ENCODE peak calls at places on chromosome 1, in nine cellular contexts. N is GM06990, P is heart left ventricle, Q is coronary artery, O is HAP-1, V is heart right ventricle, Y is astrocyte of the spinal cord, A is fibroblast of pulmonary artery, F is brain microvascular endothelial cell. D is an unnamed sample.

GRCh38 chr1:46613661-46614603 is 2.7 kb downstream of the MOB3C start:
- DNase-seq in N (peak), P (peak), Q (peak), O (peak), V (peak), Y (peak), A (peak), F (peak), D (peak)

GRCh38 chr1:67937651-67938050 is 104.4 kb upstream of the GNG12 start:
- DNase-seq in N (no peak), P (no peak), Q (no peak), O (no peak), V (no peak), Y (no peak), A (peak), F (peak), D (no peak)

GRCh38 chr1:11550664-11551283 is 71.8 kb downstream of the DISP3 start:
- DNase-seq in N (no peak), P (peak), Q (no peak), O (peak), V (peak), Y (peak), A (peak), F (peak), D (no peak)

GRCh38 chr1:41348394-41348793 is 12.8 kb upstream of the FOXO6 start:
- DNase-seq in N (no peak), P (no peak), Q (peak), O (no peak), V (no peak), Y (no peak), A (no peak), F (no peak), D (no peak)

GRCh38 chr1:163072658-163073057 is 3.5 kb downstream of the RGS4 start:
- DNase-seq in N (no peak), P (no peak), Q (no peak), O (no peak), V (no peak), Y (peak), A (peak), F (no peak), D (no peak)

GRCh38 chr1:162922196-162922595 is 61.2 kb upstream of the CCDC190 start:
- DNase-seq in N (no peak), P (no peak), Q (no peak), O (no peak), V (no peak), Y (no peak), A (no peak), F (no peak), D (no peak)

GRCh38 chr1:93908394-93909145 is 660 bp downstream of the GCLM start:
- DNase-seq in N (peak), P (peak), Q (peak), O (peak), V (peak), Y (no peak), A (no peak), F (no peak), D (peak)

GRCh38 chr1:43206721-43207228 is 34.6 kb downstream of the CFAP57 start:
- DNase-seq in N (no peak), P (peak), Q (no peak), O (peak), V (peak), Y (peak), A (peak), F (peak), D (no peak)

GRCh38 chr1:167161762-167162161 is 58.9 kb upstream of the POU2F1 start:
- DNase-seq in N (no peak), P (no peak), Q (no peak), O (no peak), V (no peak), Y (no peak), A (no peak), F (no peak), D (no peak)

GRCh38 chr1:165954940-165955339 is 127.5 kb downstream of the UCK2 start:
- DNase-seq in N (no peak), P (peak), Q (no peak), O (no peak), V (no peak), Y (peak), A (peak), F (peak), D (no peak)

GRCh38 chr1:186960866-186961265 is 132.1 kb downstream of the PLA2G4A start:
- DNase-seq in N (no peak), P (no peak), Q (no peak), O (no peak), V (no peak), Y (no peak), A (peak), F (no peak), D (no peak)

GRCh38 chr1:96641292-96641691 is 80.3 kb upstream of the PTBP2 start:
- DNase-seq in N (no peak), P (no peak), Q (no peak), O (no peak), V (no peak), Y (no peak), A (peak), F (no peak), D (no peak)

GRCh38 chr1:21552715-21553114 is 43.5 kb downstream of the ALPL start:
- DNase-seq in N (no peak), P (no peak), Q (no peak), O (no peak), V (no peak), Y (peak), A (peak), F (peak), D (no peak)

GRCh38 chr1:29485096-29485925 is 249.0 kb downstream of the PTPRU start:
- DNase-seq in N (no peak), P (no peak), Q (peak), O (no peak), V (no peak), Y (no peak), A (no peak), F (no peak), D (no peak)

GRCh38 chr1:85692730-85693314 is 15.4 kb downstream of the ZNHIT6 start:
- DNase-seq in N (no peak), P (no peak), Q (no peak), O (no peak), V (no peak), Y (peak), A (peak), F (peak), D (no peak)

GRCh38 chr1:160078392-160079195 is 2.7 kb upstream of the KCNJ9 start:
- DNase-seq in N (peak), P (no peak), Q (no peak), O (peak), V (no peak), Y (no peak), A (peak), F (peak), D (peak)

GRCh38 chr1:202624781-202625108 is 85.5 kb downstream of the SYT2 start:
- DNase-seq in N (no peak), P (no peak), Q (no peak), O (no peak), V (no peak), Y (no peak), A (no peak), F (no peak), D (no peak)

GRCh38 chr1:18907914-18908845 is 5.8 kb upstream of the ALDH4A1 start:
- DNase-seq in N (no peak), P (no peak), Q (no peak), O (no peak), V (no peak), Y (no peak), A (no peak), F (no peak), D (no peak)

GRCh38 chr1:55071477-55071876 is 32.1 kb downstream of the PCSK9 start:
- DNase-seq in N (no peak), P (no peak), Q (no peak), O (peak), V (no peak), Y (peak), A (peak), F (peak), D (no peak)

GRCh38 chr1:155073377-155074272 is 5.0 kb upstream of the EFNA3 start:
- DNase-seq in N (no peak), P (no peak), Q (no peak), O (no peak), V (no peak), Y (no peak), A (no peak), F (no peak), D (no peak)

GRCh38 chr1:186440584-186440983 is 20.3 kb downstream of the PDC start:
- DNase-seq in N (no peak), P (no peak), Q (no peak), O (no peak), V (no peak), Y (peak), A (no peak), F (no peak), D (no peak)

GRCh38 chr1:155591770-155592169 is 18.2 kb upstream of the MSTO1 start:
- DNase-seq in N (no peak), P (no peak), Q (no peak), O (peak), V (no peak), Y (peak), A (peak), F (peak), D (peak)

GRCh38 chr1:169860187-169860586 is 33.5 kb downstream of the SCYL3 start:
- DNase-seq in N (no peak), P (no peak), Q (no peak), O (no peak), V (no peak), Y (no peak), A (no peak), F (no peak), D (no peak)

GRCh38 chr1:182259229-182259872 is 132.2 kb downstream of the GLUL start:
- DNase-seq in N (peak), P (peak), Q (no peak), O (no peak), V (no peak), Y (peak), A (peak), F (no peak), D (peak)

GRCh38 chr1:164763098-164763497 is 204.1 kb downstream of the PBX1 start:
- DNase-seq in N (no peak), P (no peak), Q (no peak), O (no peak), V (no peak), Y (no peak), A (no peak), F (no peak), D (no peak)

GRCh38 chr1:164759144-164759920 is 200.3 kb downstream of the PBX1 start:
- DNase-seq in N (no peak), P (no peak), Q (no peak), O (no peak), V (no peak), Y (no peak), A (no peak), F (no peak), D (no peak)

GRCh38 chr1:164757627-164758026 is 198.6 kb downstream of the PBX1 start:
- DNase-seq in N (no peak), P (no peak), Q (no peak), O (no peak), V (no peak), Y (no peak), A (no peak), F (no peak), D (no peak)

GRCh38 chr1:164759945-164760584 is 201.1 kb downstream of the PBX1 start:
- DNase-seq in N (no peak), P (no peak), Q (no peak), O (no peak), V (no peak), Y (no peak), A (no peak), F (no peak), D (no peak)

DNA sequence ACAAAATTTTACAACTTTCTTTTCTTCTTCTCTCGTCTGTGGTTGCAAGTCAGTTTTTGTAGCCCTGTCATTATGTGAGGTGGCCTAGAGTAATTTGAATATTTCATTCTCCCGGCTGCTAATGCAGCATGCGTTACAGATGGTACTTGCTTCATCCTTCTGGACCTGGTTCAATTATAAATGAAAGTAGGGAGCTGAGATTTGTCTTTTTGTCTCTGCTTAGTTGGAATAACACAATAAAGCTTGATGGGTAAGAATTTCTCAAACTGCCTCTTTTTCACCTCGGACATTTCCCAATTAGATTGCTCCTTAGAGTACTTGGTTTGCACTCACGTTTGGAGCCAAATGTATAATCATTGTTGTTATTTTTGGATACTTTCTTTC is 201.6 kb downstream of the PBX1 start:
- DNase-seq in N (no peak), P (no peak), Q (no peak), O (no peak), V (no peak), Y (no peak), A (no peak), F (no peak), D (no peak)
- H3K4me3 ChIP-seq in N (no peak), P (no peak), Q (no peak), O (no peak), V (no peak), Y (no peak), A (no peak), F (no peak), D (no peak)

GRCh38 chr1:181106022-181106312 is 17.5 kb downstream of the IER5 start:
- DNase-seq in N (no peak), P (no peak), Q (no peak), O (no peak), V (no peak), Y (no peak), A (no peak), F (no peak), D (no peak)
- H3K4me3 ChIP-seq in N (no peak), P (peak), Q (peak), O (peak), V (peak), Y (no peak), A (no peak), F (no peak), D (peak)

DNA sequence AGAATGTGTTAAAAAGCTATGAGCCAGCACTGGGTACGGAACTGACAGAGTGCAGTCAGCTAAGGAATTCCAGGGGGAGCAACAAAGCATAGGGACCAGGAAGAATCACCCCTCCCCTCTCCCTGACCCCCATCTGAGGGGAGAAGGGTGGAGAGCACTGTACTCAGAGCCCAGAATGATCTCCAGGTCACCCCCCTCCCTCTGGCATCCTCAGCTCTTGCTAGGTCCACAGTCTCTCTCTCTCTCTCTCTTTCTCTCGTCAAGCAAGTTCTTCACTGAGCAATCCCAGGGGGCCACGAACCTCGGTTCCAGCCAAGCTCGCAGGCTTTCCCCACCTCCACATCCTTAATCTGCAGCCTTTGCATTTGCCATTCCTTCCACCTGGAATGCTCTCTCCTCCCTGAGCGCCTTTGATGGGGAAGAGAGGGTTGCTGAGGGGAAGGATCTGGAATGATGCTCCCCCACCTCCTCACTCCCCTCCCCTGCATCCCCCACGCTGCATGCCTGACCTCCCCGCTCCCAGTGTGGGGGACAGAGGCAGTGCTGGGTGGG is 6.7 kb upstream of the WASF2 start:
- DNase-seq in N (no peak), P (no peak), Q (no peak), O (peak), V (peak), Y (no peak), A (peak), F (no peak), D (no peak)
- H3K4me3 ChIP-seq in N (no peak), P (peak), Q (peak), O (no peak), V (peak), Y (no peak), A (no peak), F (no peak), D (no peak)

GRCh38 chr1:44328767-44329416 is 26.2 kb downstream of the ERI3 start:
- DNase-seq in N (no peak), P (no peak), Q (no peak), O (no peak), V (no peak), Y (no peak), A (no peak), F (no peak), D (no peak)
- H3K4me3 ChIP-seq in N (no peak), P (no peak), Q (no peak), O (no peak), V (no peak), Y (no peak), A (no peak), F (no peak), D (no peak)

D was measured in naive thymus-derived CD4-positive, alpha-beta T cell.